ENCODE peak calls at places on chromosome 16, in seven cellular contexts. J is IMR-90, V is H9, S is H1, T is mesenchymal stem cell, L is mesendoderm, O is trophoblast cell. W is an unnamed sample. For H3K79me1, the result is how much of the 10 kb centered on the place peaks cover.

GRCh38 chr16:28915181-28915580 is 9.9 kb downstream of the RABEP2 start:
- DNase-seq in J (peak), V (no peak), S (no peak), T (peak), L (no peak), O (peak), W (no peak)

GRCh38 chr16:57541754-57542435 is 548 bp upstream of the ADGRG5 start:
- DNase-seq in J (no peak), V (peak), S (peak), T (no peak), L (no peak), O (no peak), W (no peak)

GRCh38 chr16:48317614-48318013 is 67.6 kb downstream of the SIAH1 start:
- DNase-seq in J (peak), V (no peak), S (no peak), T (peak), L (peak), O (no peak), W (no peak)

GRCh38 chr16:4506450-4506849 is 30.3 kb downstream of the HMOX2 start:
- DNase-seq in J (peak), V (peak), S (peak), T (peak), L (peak), O (peak), W (peak)

GRCh38 chr16:87041732-87042131 is 275.5 kb downstream of the C16orf95 start:
- DNase-seq in J (no peak), V (no peak), S (no peak), T (no peak), L (no peak), O (no peak), W (no peak)

GRCh38 chr16:80519189-80519588 is 21.6 kb upstream of the DYNLRB2 start:
- DNase-seq in J (no peak), V (no peak), S (no peak), T (no peak), L (no peak), O (no peak), W (no peak)

GRCh38 chr16:88815901-88816589 is 4.3 kb upstream of the APRT start:
- DNase-seq in J (no peak), V (peak), S (peak), T (peak), L (no peak), O (no peak), W (no peak)

GRCh38 chr16:1877089-1877488 is 5.1 kb upstream of the MEIOB start:
- DNase-seq in J (no peak), V (no peak), S (no peak), T (no peak), L (no peak), O (no peak), W (no peak)

GRCh38 chr16:3496386-3496785 is 1.1 kb upstream of the C16orf90 start:
- DNase-seq in J (no peak), V (no peak), S (no peak), T (no peak), L (no peak), O (no peak), W (no peak)

GRCh38 chr16:23700509-23700908 is 12.5 kb downstream of the ERN2 start:
- DNase-seq in J (no peak), V (peak), S (peak), T (no peak), L (peak), O (no peak), W (no peak)

GRCh38 chr16:27318399-27319256 is 4.9 kb downstream of the IL4R start:
- DNase-seq in J (peak), V (no peak), S (no peak), T (peak), L (peak), O (peak), W (no peak)

GRCh38 chr16:57093845-57094564 is 1.6 kb downstream of the CPNE2 start:
- DNase-seq in J (no peak), V (no peak), S (no peak), T (no peak), L (no peak), O (no peak), W (no peak)

GRCh38 chr16:85126731-85127662 is 14.7 kb upstream of the CIBAR2 start:
- DNase-seq in J (peak), V (no peak), S (peak), T (peak), L (peak), O (no peak), W (peak)

GRCh38 chr16:75012380-75013081 is 13.7 kb downstream of the ZNRF1 start:
- DNase-seq in J (no peak), V (no peak), S (no peak), T (no peak), L (no peak), O (no peak), W (no peak)

GRCh38 chr16:66925322-66925840 is at the start of gene RRAD:
- DNase-seq in J (peak), V (peak), S (peak), T (peak), L (peak), O (peak), W (no peak)

GRCh38 chr16:84464116-84464515 is 40.3 kb downstream of the MEAK7 start:
- DNase-seq in J (no peak), V (no peak), S (peak), T (no peak), L (no peak), O (no peak), W (no peak)

GRCh38 chr16:65776639-65777183 is 589.8 kb upstream of the CDH5 start:
- DNase-seq in J (no peak), V (no peak), S (no peak), T (no peak), L (no peak), O (no peak), W (no peak)
- H3K79me1 ChIP-seq in J (under half), V (under half), S (under half), T (under half), L (under half), O (under half), W (under half)

DNA sequence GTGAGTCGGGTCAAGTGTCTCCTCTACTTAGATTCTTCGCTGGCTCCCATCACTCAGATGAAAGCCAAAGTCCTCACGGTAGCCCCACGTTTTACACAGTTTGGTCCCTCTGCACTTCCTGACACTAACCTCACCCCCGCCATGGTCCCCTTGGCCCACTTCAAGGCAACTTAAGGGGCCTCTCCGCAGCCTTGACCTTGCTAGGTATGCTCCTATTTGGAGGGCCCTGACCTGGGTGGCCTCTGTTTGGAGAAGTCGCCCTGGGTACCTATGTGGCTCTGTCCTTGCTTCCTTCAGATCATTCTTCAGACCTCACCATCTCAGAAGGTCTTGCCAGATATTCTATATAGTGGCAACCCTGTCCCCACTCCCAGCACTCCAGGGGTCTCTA is 110.2 kb downstream of the SOCS1 start:
- DNase-seq in J (no peak), V (no peak), S (no peak), T (no peak), L (no peak), O (no peak), W (no peak)
- H3K27ac ChIP-seq in J (no peak), V (no peak), S (no peak), T (no peak), L (no peak), O (no peak), W (no peak)

DNA sequence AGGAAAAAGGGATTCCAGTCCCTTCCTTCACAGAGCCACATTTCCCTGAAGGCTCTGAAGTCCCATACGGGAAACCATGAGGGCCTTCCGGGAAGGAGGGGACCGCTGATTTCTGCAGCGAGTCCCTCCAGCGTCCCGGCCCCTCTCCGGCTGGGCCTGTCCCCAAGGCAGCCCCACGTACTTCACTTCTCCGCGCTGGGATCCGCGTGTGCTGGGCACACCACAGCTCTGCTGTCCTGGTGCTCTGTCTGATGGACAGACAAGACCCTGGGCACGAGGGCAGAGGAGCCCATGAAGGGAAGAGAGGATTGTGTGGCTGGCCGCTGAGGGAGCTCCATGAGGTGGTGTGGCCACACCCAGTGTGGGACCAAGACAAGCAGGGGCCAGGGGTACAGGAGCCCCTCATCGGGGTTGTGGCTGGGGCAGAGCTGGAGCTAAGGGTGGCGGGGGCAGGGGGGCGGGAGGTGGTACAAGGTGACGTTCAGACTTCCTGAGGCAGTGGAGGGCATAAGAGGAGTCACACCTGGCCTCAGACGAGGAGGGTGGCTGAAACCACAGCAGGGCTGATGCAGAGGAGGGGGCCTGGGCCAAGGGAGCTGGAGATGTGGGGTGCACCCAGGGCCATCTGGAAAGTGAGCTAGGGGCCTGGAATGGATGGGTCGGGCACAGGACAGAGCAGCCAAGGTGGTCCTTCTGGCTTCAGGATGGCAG is 57.2 kb downstream of the PRMT7 start:
- DNase-seq in J (no peak), V (no peak), S (no peak), T (no peak), L (no peak), O (no peak), W (no peak)
- H3K9ac ChIP-seq in J (no peak), V (no peak), S (no peak), T (no peak), L (no peak), O (no peak), W (peak)

GRCh38 chr16:15811416-15811777 is 45.4 kb downstream of the MYH11 start:
- DNase-seq in J (no peak), V (no peak), S (no peak), T (no peak), L (no peak), O (no peak), W (no peak)

GRCh38 chr16:15808071-15808470 is 48.8 kb downstream of the MYH11 start:
- DNase-seq in J (no peak), V (no peak), S (no peak), T (no peak), L (no peak), O (no peak), W (no peak)

GRCh38 chr16:15810949-15811348 is 45.9 kb downstream of the MYH11 start:
- DNase-seq in J (no peak), V (no peak), S (no peak), T (no peak), L (no peak), O (no peak), W (no peak)

GRCh38 chr16:15810411-15810810 is 46.4 kb downstream of the MYH11 start:
- DNase-seq in J (no peak), V (no peak), S (no peak), T (no peak), L (no peak), O (no peak), W (no peak)

GRCh38 chr16:15811778-15812750 is 44.8 kb downstream of the MYH11 start:
- DNase-seq in J (peak), V (no peak), S (no peak), T (peak), L (peak), O (peak), W (peak)
- H3K79me1 ChIP-seq in J (under half), V (under half), S (under half), T (under half), L (under half), O (under half), W (under half)